ENCODE peak calls at places on chromosomes 3 and 15, in eight cellular contexts. One of them, this sample, is unnamed.

GRCh38 chr15:27500206-27500605 is 529.2 kb downstream of the GABRG3 start:
- DNase-seq in sigmoid colon: no peak
- DNase-seq in RWPE2: no peak
- DNase-seq in kidney epithelial cell: no peak
- DNase-seq in BE2C: no peak
- DNase-seq in tibial nerve: no peak
- DNase-seq in mammary epithelial cell: no peak
- DNase-seq in tibial artery: no peak
- DNase-seq in this sample: no peak

GRCh38 chr3:59709702-59710555 is 660.1 kb upstream of the CFAP20DC start:
- DNase-seq in sigmoid colon: peak
- DNase-seq in RWPE2: no peak
- DNase-seq in kidney epithelial cell: no peak
- DNase-seq in BE2C: no peak
- DNase-seq in tibial nerve: peak
- DNase-seq in mammary epithelial cell: no peak
- DNase-seq in tibial artery: peak
- DNase-seq in this sample: no peak

GRCh38 chr15:35000511-35000910 is 12.4 kb upstream of the ZNF770 start:
- DNase-seq in sigmoid colon: no peak
- DNase-seq in RWPE2: peak
- DNase-seq in kidney epithelial cell: peak
- DNase-seq in BE2C: no peak
- DNase-seq in tibial nerve: no peak
- DNase-seq in mammary epithelial cell: peak
- DNase-seq in tibial artery: no peak
- DNase-seq in this sample: no peak

GRCh38 chr15:56919708-56920637 is 1.5 kb downstream of the TCF12 start:
- DNase-seq in sigmoid colon: peak
- DNase-seq in RWPE2: no peak
- DNase-seq in kidney epithelial cell: no peak
- DNase-seq in BE2C: peak
- DNase-seq in tibial nerve: no peak
- DNase-seq in mammary epithelial cell: peak
- DNase-seq in tibial artery: peak
- DNase-seq in this sample: no peak

GRCh38 chr15:39462691-39463090 is 118.2 kb upstream of the THBS1 start:
- DNase-seq in sigmoid colon: no peak
- DNase-seq in RWPE2: no peak
- DNase-seq in kidney epithelial cell: no peak
- DNase-seq in BE2C: no peak
- DNase-seq in tibial nerve: no peak
- DNase-seq in mammary epithelial cell: peak
- DNase-seq in tibial artery: no peak
- DNase-seq in this sample: no peak

GRCh38 chr15:42576040-42576594 is 711 bp downstream of the STARD9 start:
- DNase-seq in sigmoid colon: no peak
- DNase-seq in RWPE2: no peak
- DNase-seq in kidney epithelial cell: no peak
- DNase-seq in BE2C: no peak
- DNase-seq in tibial nerve: no peak
- DNase-seq in mammary epithelial cell: no peak
- DNase-seq in tibial artery: no peak
- DNase-seq in this sample: no peak

GRCh38 chr3:183587337-183587736 is 31.8 kb upstream of the KLHL6 start:
- DNase-seq in sigmoid colon: no peak
- DNase-seq in RWPE2: no peak
- DNase-seq in kidney epithelial cell: no peak
- DNase-seq in BE2C: no peak
- DNase-seq in tibial nerve: no peak
- DNase-seq in mammary epithelial cell: no peak
- DNase-seq in tibial artery: no peak
- DNase-seq in this sample: no peak

GRCh38 chr3:72338942-72339749 is 509.1 kb downstream of the SHQ1 start:
- DNase-seq in sigmoid colon: no peak
- DNase-seq in RWPE2: peak
- DNase-seq in kidney epithelial cell: peak
- DNase-seq in BE2C: no peak
- DNase-seq in tibial nerve: no peak
- DNase-seq in mammary epithelial cell: peak
- DNase-seq in tibial artery: peak
- DNase-seq in this sample: peak

GRCh38 chr3:120417272-120417911 is 33.4 kb downstream of the FSTL1 start:
- DNase-seq in sigmoid colon: peak
- DNase-seq in RWPE2: peak
- DNase-seq in kidney epithelial cell: peak
- DNase-seq in BE2C: peak
- DNase-seq in tibial nerve: peak
- DNase-seq in mammary epithelial cell: peak
- DNase-seq in tibial artery: peak
- DNase-seq in this sample: peak

GRCh38 chr3:105366302-105367062 is at the start of gene ALCAM:
- DNase-seq in sigmoid colon: peak
- DNase-seq in RWPE2: peak
- DNase-seq in kidney epithelial cell: peak
- DNase-seq in BE2C: peak
- DNase-seq in tibial nerve: peak
- DNase-seq in mammary epithelial cell: peak
- DNase-seq in tibial artery: peak
- DNase-seq in this sample: peak

GRCh38 chr3:149830902-149831301 is 17.9 kb downstream of the RNF13 start:
- DNase-seq in sigmoid colon: no peak
- DNase-seq in RWPE2: no peak
- DNase-seq in kidney epithelial cell: no peak
- DNase-seq in BE2C: no peak
- DNase-seq in tibial nerve: no peak
- DNase-seq in mammary epithelial cell: no peak
- DNase-seq in tibial artery: no peak
- DNase-seq in this sample: no peak

GRCh38 chr15:81002254-81003022 is 1.7 kb downstream of the TLNRD1 start:
- DNase-seq in sigmoid colon: no peak
- DNase-seq in RWPE2: peak
- DNase-seq in kidney epithelial cell: no peak
- DNase-seq in BE2C: peak
- DNase-seq in tibial nerve: no peak
- DNase-seq in mammary epithelial cell: no peak
- DNase-seq in tibial artery: no peak
- DNase-seq in this sample: no peak

GRCh38 chr3:130773371-130773770 is 26.7 kb upstream of the PIK3R4 start:
- DNase-seq in sigmoid colon: no peak
- DNase-seq in RWPE2: no peak
- DNase-seq in kidney epithelial cell: no peak
- DNase-seq in BE2C: no peak
- DNase-seq in tibial nerve: no peak
- DNase-seq in mammary epithelial cell: no peak
- DNase-seq in tibial artery: no peak
- DNase-seq in this sample: no peak

GRCh38 chr3:20043398-20043797 is 3.2 kb downstream of the KAT2B start:
- DNase-seq in sigmoid colon: peak
- DNase-seq in RWPE2: peak
- DNase-seq in kidney epithelial cell: no peak
- DNase-seq in BE2C: peak
- DNase-seq in tibial nerve: peak
- DNase-seq in mammary epithelial cell: no peak
- DNase-seq in tibial artery: peak
- DNase-seq in this sample: no peak

GRCh38 chr3:120088622-120089021 is 5.6 kb downstream of the GSK3B start:
- DNase-seq in sigmoid colon: no peak
- DNase-seq in RWPE2: no peak
- DNase-seq in kidney epithelial cell: no peak
- DNase-seq in BE2C: no peak
- DNase-seq in tibial nerve: no peak
- DNase-seq in mammary epithelial cell: no peak
- DNase-seq in tibial artery: no peak
- DNase-seq in this sample: no peak

GRCh38 chr15:27438403-27439375 is 467.7 kb downstream of the GABRG3 start:
- DNase-seq in sigmoid colon: no peak
- DNase-seq in RWPE2: no peak
- DNase-seq in kidney epithelial cell: no peak
- DNase-seq in BE2C: no peak
- DNase-seq in tibial nerve: no peak
- DNase-seq in mammary epithelial cell: no peak
- DNase-seq in tibial artery: no peak
- DNase-seq in this sample: no peak

GRCh38 chr3:195906865-195907729 is 1.3 kb downstream of the TNK2 start:
- DNase-seq in sigmoid colon: peak
- DNase-seq in RWPE2: no peak
- DNase-seq in kidney epithelial cell: no peak
- DNase-seq in BE2C: peak
- DNase-seq in tibial nerve: no peak
- DNase-seq in mammary epithelial cell: peak
- DNase-seq in tibial artery: no peak
- DNase-seq in this sample: no peak

GRCh38 chr3:123113889-123114450 is 47.1 kb downstream of the PDIA5 start:
- DNase-seq in sigmoid colon: no peak
- DNase-seq in RWPE2: no peak
- DNase-seq in kidney epithelial cell: no peak
- DNase-seq in BE2C: no peak
- DNase-seq in tibial nerve: no peak
- DNase-seq in mammary epithelial cell: no peak
- DNase-seq in tibial artery: no peak
- DNase-seq in this sample: no peak

GRCh38 chr3:97872209-97873042 is 50.6 kb downstream of the CRYBG3 start:
- DNase-seq in sigmoid colon: no peak
- DNase-seq in RWPE2: peak
- DNase-seq in kidney epithelial cell: peak
- DNase-seq in BE2C: peak
- DNase-seq in tibial nerve: no peak
- DNase-seq in mammary epithelial cell: peak
- DNase-seq in tibial artery: no peak
- DNase-seq in this sample: no peak

GRCh38 chr15:81619002-81619401 is 245.0 kb upstream of the TMC3 start:
- DNase-seq in sigmoid colon: no peak
- DNase-seq in RWPE2: no peak
- DNase-seq in kidney epithelial cell: no peak
- DNase-seq in BE2C: no peak
- DNase-seq in tibial nerve: no peak
- DNase-seq in mammary epithelial cell: no peak
- DNase-seq in tibial artery: no peak
- DNase-seq in this sample: no peak

GRCh38 chr3:128584412-128585020 is 66.1 kb downstream of the RPN1 start:
- DNase-seq in sigmoid colon: peak
- DNase-seq in RWPE2: peak
- DNase-seq in kidney epithelial cell: peak
- DNase-seq in BE2C: peak
- DNase-seq in tibial nerve: peak
- DNase-seq in mammary epithelial cell: peak
- DNase-seq in tibial artery: peak
- DNase-seq in this sample: no peak

GRCh38 chr3:113912551-113913246 is 35.1 kb upstream of the ZDHHC23 start:
- DNase-seq in sigmoid colon: no peak
- DNase-seq in RWPE2: no peak
- DNase-seq in kidney epithelial cell: peak
- DNase-seq in BE2C: peak
- DNase-seq in tibial nerve: no peak
- DNase-seq in mammary epithelial cell: peak
- DNase-seq in tibial artery: no peak
- DNase-seq in this sample: no peak

GRCh38 chr15:63155486-63155885 is 1.8 kb downstream of the RPS27L start:
- DNase-seq in sigmoid colon: no peak
- DNase-seq in RWPE2: no peak
- DNase-seq in kidney epithelial cell: no peak
- DNase-seq in BE2C: no peak
- DNase-seq in tibial nerve: no peak
- DNase-seq in mammary epithelial cell: no peak
- DNase-seq in tibial artery: no peak
- DNase-seq in this sample: no peak

GRCh38 chr15:58537033-58537432 is 105.2 kb downstream of the LIPC start:
- DNase-seq in sigmoid colon: no peak
- DNase-seq in RWPE2: no peak
- DNase-seq in kidney epithelial cell: no peak
- DNase-seq in BE2C: no peak
- DNase-seq in tibial nerve: no peak
- DNase-seq in mammary epithelial cell: no peak
- DNase-seq in tibial artery: no peak
- DNase-seq in this sample: no peak

DNA sequence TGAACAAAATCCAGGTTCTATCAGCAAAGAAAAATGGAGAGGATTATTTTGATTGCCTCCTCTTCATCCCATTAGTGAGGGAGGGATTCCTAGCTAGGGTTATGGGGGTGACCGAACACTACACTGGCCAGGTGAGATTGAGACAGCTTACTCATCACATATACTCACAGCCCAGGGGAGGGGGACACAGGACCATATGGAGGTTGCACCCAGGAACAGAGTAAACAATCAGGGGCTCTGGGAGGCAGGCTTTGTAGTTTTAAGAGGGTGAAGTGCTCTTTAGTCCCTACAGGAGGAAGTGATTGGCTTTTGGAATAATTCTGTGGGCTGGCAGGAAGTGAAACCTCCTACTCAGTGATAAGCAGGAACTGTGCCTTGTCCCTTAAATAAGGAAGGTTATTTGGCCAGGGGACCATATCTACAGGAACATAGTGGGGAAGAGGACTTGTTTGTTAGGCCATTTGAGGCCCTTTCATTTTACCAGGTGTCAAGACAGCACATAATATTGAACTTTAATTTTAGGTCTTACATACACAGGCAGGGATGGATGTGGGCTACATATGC is 17.5 kb upstream of the KCTD6 start:
- DNase-seq in sigmoid colon: no peak
- DNase-seq in RWPE2: no peak
- DNase-seq in kidney epithelial cell: no peak
- DNase-seq in BE2C: no peak
- DNase-seq in tibial nerve: no peak
- DNase-seq in mammary epithelial cell: no peak
- DNase-seq in tibial artery: no peak
- DNase-seq in this sample: no peak
- TF ChIP-seq CTCF in sigmoid colon: no peak
- TF ChIP-seq CTCF in RWPE2: no peak
- TF ChIP-seq CTCF in kidney epithelial cell: no peak
- TF ChIP-seq CTCF in BE2C: no peak
- TF ChIP-seq CTCF in tibial nerve: no peak
- TF ChIP-seq CTCF in mammary epithelial cell: no peak
- TF ChIP-seq CTCF in tibial artery: no peak
- TF ChIP-seq CTCF in this sample: no peak

GRCh38 chr3:29279830-29280229 is 1.0 kb upstream of the RBMS3 start:
- DNase-seq in sigmoid colon: no peak
- DNase-seq in RWPE2: no peak
- DNase-seq in kidney epithelial cell: no peak
- DNase-seq in BE2C: no peak
- DNase-seq in tibial nerve: no peak
- DNase-seq in mammary epithelial cell: peak
- DNase-seq in tibial artery: peak
- DNase-seq in this sample: no peak
- H3K4me3 ChIP-seq in sigmoid colon: peak
- H3K4me3 ChIP-seq in RWPE2: no peak
- H3K4me3 ChIP-seq in kidney epithelial cell: peak
- H3K4me3 ChIP-seq in BE2C: peak
- H3K4me3 ChIP-seq in tibial nerve: peak
- H3K4me3 ChIP-seq in mammary epithelial cell: no peak
- H3K4me3 ChIP-seq in tibial artery: peak
- H3K4me3 ChIP-seq in this sample: peak

GRCh38 chr3:4314688-4315087 is 11.5 kb downstream of the SETMAR start:
- DNase-seq in sigmoid colon: no peak
- DNase-seq in RWPE2: no peak
- DNase-seq in kidney epithelial cell: no peak
- DNase-seq in BE2C: no peak
- DNase-seq in tibial nerve: no peak
- DNase-seq in mammary epithelial cell: no peak
- DNase-seq in tibial artery: no peak
- DNase-seq in this sample: no peak
- TF ChIP-seq CTCF in sigmoid colon: no peak
- TF ChIP-seq CTCF in RWPE2: peak
- TF ChIP-seq CTCF in kidney epithelial cell: peak
- TF ChIP-seq CTCF in BE2C: peak
- TF ChIP-seq CTCF in tibial nerve: no peak
- TF ChIP-seq CTCF in mammary epithelial cell: peak
- TF ChIP-seq CTCF in tibial artery: no peak
- TF ChIP-seq CTCF in this sample: no peak

GRCh38 chr3:151614-152189 is 44.9 kb upstream of the CHL1 start:
- DNase-seq in sigmoid colon: no peak
- DNase-seq in RWPE2: no peak
- DNase-seq in kidney epithelial cell: no peak
- DNase-seq in BE2C: no peak
- DNase-seq in tibial nerve: no peak
- DNase-seq in mammary epithelial cell: no peak
- DNase-seq in tibial artery: no peak
- DNase-seq in this sample: no peak
- H3K4me3 ChIP-seq in sigmoid colon: no peak
- H3K4me3 ChIP-seq in RWPE2: no peak
- H3K4me3 ChIP-seq in kidney epithelial cell: no peak
- H3K4me3 ChIP-seq in BE2C: no peak
- H3K4me3 ChIP-seq in tibial nerve: no peak
- H3K4me3 ChIP-seq in mammary epithelial cell: no peak
- H3K4me3 ChIP-seq in tibial artery: no peak
- H3K4me3 ChIP-seq in this sample: no peak

This sample was measured in coronary artery.